ENCODE peak calls at places on chromosomes 12 and 14, in six cellular contexts. J is PC-3, U is GM23338, O is GM23248, H is neural progenitor cell, R is HCT116. W is an unnamed sample.

GRCh38 chr12:76312314-76312713 is 35.9 kb downstream of the BBS10 start:
- DNase-seq in H (no peak), O (no peak), U (peak; percentile 46), R (no peak), J (no peak), W (no peak)

GRCh38 chr12:123242083-123242904 is 9.1 kb downstream of the MTRFR start:
- DNase-seq in J (no peak), H (no peak), O (no peak), R (no peak), U (no peak), W (peak; percentile 20)

GRCh38 chr12:106894774-106895173 is 60.9 kb upstream of the TMEM263 start:
- DNase-seq in U (no peak), H (no peak), O (no peak), R (no peak), J (peak; percentile 33), W (no peak)

GRCh38 chr12:115916910-115917668 is 360.4 kb downstream of the MED13L start:
- DNase-seq in O (peak; percentile 36), J (peak; percentile 83), U (peak; percentile 85), R (peak; percentile 31), H (peak; percentile 77), W (peak; percentile 87)

GRCh38 chr12:117501066-117501465 is 139.6 kb upstream of the NOS1 start:
- DNase-seq in O (no peak), U (no peak), H (no peak), J (no peak), R (no peak), W (no peak)

GRCh38 chr12:30726647-30727046 is 28.1 kb downstream of the CAPRIN2 start:
- DNase-seq in R (no peak), U (no peak), H (no peak), J (no peak), O (no peak), W (no peak)

GRCh38 chr12:56836317-56836716 is 73.2 kb downstream of the HSD17B6 start:
- DNase-seq in J (peak; percentile 28), H (no peak), O (peak; percentile 82), U (no peak), R (no peak), W (peak; percentile 32)

GRCh38 chr12:53096761-53097160 is 706 bp upstream of the IGFBP6 start:
- DNase-seq in U (peak; percentile 37), R (no peak), H (peak; percentile 42), J (no peak), O (no peak), W (no peak)

GRCh38 chr12:131087991-131088700 is 134.4 kb downstream of the ADGRD1 start:
- DNase-seq in R (no peak), J (no peak), U (no peak), O (no peak), H (no peak), W (no peak)

GRCh38 chr14:75254901-75255300 is 23.7 kb upstream of the FOS start:
- DNase-seq in R (no peak), U (no peak), H (peak; percentile 11), J (peak; percentile 16), O (no peak), W (peak; percentile 44)

GRCh38 chr12:3061129-3061857 is 15.9 kb upstream of the TSPAN9 start:
- DNase-seq in R (no peak), H (no peak), J (no peak), U (no peak), O (peak; percentile 83), W (peak; percentile 59)

GRCh38 chr14:31880935-31881334 is 196.2 kb upstream of the ARHGAP5 start:
- DNase-seq in O (peak; percentile 96), R (peak; percentile 12), U (no peak), H (no peak), J (peak; percentile 84), W (peak; percentile 47)

GRCh38 chr14:50736932-50737419 is 68.9 kb upstream of the SAV1 start:
- DNase-seq in J (no peak), O (no peak), U (no peak), R (no peak), H (no peak), W (no peak)

GRCh38 chr14:105484069-105484996 is 2.4 kb upstream of the CRIP1 start:
- DNase-seq in U (no peak), R (no peak), O (peak; percentile 86), H (peak; percentile 45), J (no peak), W (no peak)

GRCh38 chr12:5912437-5913334 is 32.4 kb downstream of the ANO2 start:
- DNase-seq in U (peak; percentile 88), H (peak; percentile 82), O (no peak), R (no peak), J (peak; percentile 7), W (no peak)

GRCh38 chr12:109738878-109739665 is 25.4 kb downstream of the FAM222A start:
- DNase-seq in R (no peak), U (no peak), J (peak; percentile 11), H (no peak), O (peak; percentile 43), W (no peak)

GRCh38 chr12:9792961-9793617 is 32.4 kb upstream of the CD69 start:
- DNase-seq in H (no peak), R (no peak), O (peak; percentile 46), U (no peak), J (peak; percentile 84), W (no peak)

GRCh38 chr12:9960613-9961012 is 10.6 kb upstream of the CLEC12A start:
- DNase-seq in H (no peak), O (no peak), R (no peak), J (no peak), U (no peak), W (no peak)

GRCh38 chr14:36317650-36318049 is 2.8 kb downstream of the MBIP start:
- DNase-seq in U (no peak), J (peak; percentile 82), H (no peak), O (peak; percentile 35), R (no peak), W (no peak)

GRCh38 chr14:101022916-101023435 is 119.5 kb upstream of the RTL1 start:
- DNase-seq in H (no peak), U (no peak), R (no peak), J (no peak), O (no peak), W (no peak)

GRCh38 chr12:79983969-79984629 is 49.2 kb upstream of the PPP1R12A start:
- DNase-seq in U (no peak), O (peak; percentile 78), R (no peak), H (peak; percentile 42), J (peak; percentile 70), W (peak; percentile 24)

GRCh38 chr14:98200621-98201020 is 1071.4 kb downstream of the BCL11B start:
- DNase-seq in U (no peak), J (no peak), O (no peak), R (no peak), H (no peak), W (no peak)

GRCh38 chr12:30719060-30719459 is 23.4 kb upstream of the IPO8 start:
- DNase-seq in O (peak; percentile 82), R (no peak), J (peak; percentile 27), H (no peak), U (no peak), W (peak; percentile 5)

GRCh38 chr12:50102648-50103309 is 1.0 kb upstream of the GPD1 start:
- DNase-seq in J (no peak), O (no peak), R (no peak), U (peak; percentile 30), H (no peak), W (no peak)

GRCh38 chr12:6307521-6307920 is 3.0 kb upstream of the PLEKHG6 start:
- DNase-seq in J (no peak), U (no peak), H (no peak), R (no peak), O (no peak), W (no peak)

DNA sequence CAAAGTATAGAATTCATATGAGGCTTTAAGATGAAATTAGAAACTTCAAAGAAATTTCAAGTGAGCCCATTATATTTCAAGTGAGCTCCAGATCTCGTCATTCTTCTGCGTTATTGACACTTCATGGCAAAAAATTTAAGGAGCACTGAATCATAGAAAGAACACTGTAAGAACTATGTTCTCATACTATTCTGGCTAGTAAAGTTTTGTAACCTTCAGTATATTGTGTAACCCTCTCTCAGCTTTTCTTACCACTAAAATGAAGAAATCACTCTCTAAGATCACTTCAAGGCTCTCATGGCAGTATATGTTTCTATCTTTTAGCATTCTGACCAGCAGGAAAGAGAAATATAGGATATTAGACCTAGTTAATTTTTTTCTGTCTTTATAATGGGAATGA is 6.3 kb downstream of the GPHN start:
- DNase-seq in J (no peak), O (peak; percentile 52), U (no peak), R (no peak), H (no peak), W (no peak)
- TF ChIP-seq EZH2phosphoT487 in J (no peak), O (no peak), U (no peak), R (no peak), H (no peak), W (no peak)

DNA sequence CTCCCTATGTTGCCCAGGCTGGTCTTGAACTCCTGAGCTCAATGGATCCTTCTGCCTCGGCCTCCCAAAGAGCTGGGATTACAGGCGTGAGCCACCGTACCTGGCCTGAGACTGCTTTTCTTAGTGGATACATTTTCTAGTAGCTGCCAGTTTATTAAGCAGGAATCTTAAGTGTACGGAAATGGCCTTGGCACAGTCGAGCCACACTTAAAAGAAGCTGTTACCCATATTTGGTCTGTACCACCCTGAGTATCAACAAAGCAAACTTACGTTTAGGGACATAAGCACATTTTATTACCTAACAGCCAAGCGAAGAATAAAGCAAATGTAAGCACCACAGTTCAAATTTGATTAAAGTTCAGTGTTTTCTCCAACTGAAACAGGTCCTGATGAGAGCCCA is 50.7 kb upstream of the NR2C1 start:
- DNase-seq in O (no peak), R (no peak), H (no peak), U (no peak), J (no peak), W (no peak)
- H3K27ac ChIP-seq in O (no peak overlapping the region), R (no peak overlapping the region), H (no peak overlapping the region), U (no peak overlapping the region), J (no peak overlapping the region), W (no peak overlapping the region)

DNA sequence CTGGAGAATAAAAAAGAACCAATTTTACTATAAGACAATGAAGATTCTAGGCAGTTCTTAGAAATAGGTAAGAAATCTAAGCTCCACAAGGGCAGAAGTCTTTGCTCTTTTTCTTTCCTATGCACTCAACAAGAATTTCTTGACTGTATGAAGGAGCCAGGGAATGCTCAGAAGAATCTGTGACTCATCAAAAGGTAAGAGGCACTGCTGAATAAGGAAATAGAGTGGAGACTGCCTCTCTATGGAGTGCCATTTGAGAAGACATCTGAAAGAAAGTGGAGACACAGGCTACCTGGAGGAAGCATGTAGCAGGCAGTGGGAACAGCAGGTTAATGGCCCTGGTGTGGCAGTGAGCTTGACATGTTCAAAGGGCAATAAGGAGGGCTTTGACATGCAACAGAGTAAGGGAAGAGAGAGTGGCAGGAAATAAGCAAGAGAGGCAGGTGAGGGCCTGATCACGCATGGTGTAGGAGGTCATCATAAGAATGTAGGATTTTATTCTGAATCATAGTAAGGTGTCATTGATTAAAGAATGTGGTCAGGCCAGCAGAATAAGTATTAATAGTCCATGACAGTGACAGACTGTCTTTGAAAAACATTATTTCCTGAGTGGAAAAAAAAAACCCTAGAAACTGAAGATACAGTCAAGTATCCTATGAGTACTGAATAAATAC is 446.7 kb upstream of the GARIN6 start:
- DNase-seq in O (no peak), R (no peak), J (peak; percentile 39), U (no peak), H (no peak), W (no peak)
- TF ChIP-seq EZH2 in O (no peak), R (no peak), J (no peak), U (no peak), H (no peak), W (no peak)

DNA sequence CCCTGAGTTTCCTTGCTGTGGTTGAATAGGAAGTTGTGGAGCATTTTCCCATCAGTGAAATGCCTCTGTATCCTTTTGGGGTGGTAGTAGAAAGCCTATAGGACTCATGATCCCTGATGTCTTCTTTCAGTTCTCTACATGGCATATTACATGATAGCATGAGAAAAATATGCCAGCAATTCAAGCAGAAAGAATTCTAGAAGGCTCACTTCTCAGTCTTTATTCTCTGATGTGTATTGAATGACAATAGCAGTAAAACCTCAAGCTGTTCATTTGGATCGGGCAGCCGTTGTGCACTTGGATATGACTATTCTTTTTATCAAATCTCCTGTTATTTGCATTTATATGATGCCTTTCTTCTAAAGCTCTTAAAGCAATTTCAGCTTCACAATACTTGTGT is 251.5 kb upstream of the FBXO33 start:
- DNase-seq in R (no peak), H (no peak), J (no peak), O (no peak), U (no peak), W (no peak)
- TF ChIP-seq EZH2phosphoT487 in R (no peak), H (no peak), J (no peak), O (no peak), U (no peak), W (no peak)

W was measured in hepatocyte.